ENCODE peak calls at places on chromosome 9, in six cellular contexts. A is stimulated activated CD4-positive, alpha-beta T cell treated with anti-CD3 and anti-CD28 coated beads, Interleukin-4, amount 100 ng/mL, for 1 hour; X is amygdala; H is KBM-7; D is H54; P is activated T-cell treated with anti-CD3 and anti-CD28 coated beads for 1 hour. K is an unnamed sample.

GRCh38 chr9:21836437-21837161 is 34.2 kb downstream of the MTAP start:
- DNase-seq in P (no peak), D (no peak), X (no peak), H (no peak), A (no peak), K (peak)

GRCh38 chr9:129412814-129413536 is 207.9 kb downstream of the C9orf50 start:
- DNase-seq in P (peak), X (no peak), H (peak), A (peak), D (peak), K (no peak)

GRCh38 chr9:111533099-111533785 is 8.3 kb downstream of the ZNF483 start:
- DNase-seq in H (no peak), A (no peak), D (no peak), P (no peak), X (no peak), K (no peak)

GRCh38 chr9:8627944-8628679 is 828.5 kb upstream of the DMAC1 start:
- DNase-seq in P (no peak), X (no peak), D (no peak), A (no peak), H (no peak), K (no peak)

GRCh38 chr9:33921967-33922895 is 105.3 kb downstream of the UBE2R2 start:
- DNase-seq in H (peak), D (peak), A (peak), P (peak), X (no peak), K (no peak)

GRCh38 chr9:2824564-2824963 is 19.3 kb downstream of the PUM3 start:
- DNase-seq in A (no peak), D (no peak), H (no peak), P (no peak), X (no peak), K (no peak)

GRCh38 chr9:112535811-112536210 is 49.2 kb downstream of the KIAA1958 start:
- DNase-seq in P (no peak), H (no peak), D (peak), A (no peak), X (no peak), K (no peak)

GRCh38 chr9:130942679-130943078 is 3.6 kb upstream of the FIBCD1 start:
- DNase-seq in P (no peak), H (no peak), D (no peak), A (no peak), X (no peak), K (no peak)

GRCh38 chr9:98101868-98102273 is 17.2 kb downstream of the TRIM14 start:
- DNase-seq in D (no peak), X (no peak), H (peak), A (peak), P (peak), K (no peak)

GRCh38 chr9:95181845-95182244 is 135.7 kb downstream of the FANCC start:
- DNase-seq in A (no peak), D (no peak), X (no peak), H (no peak), P (no peak), K (no peak)

GRCh38 chr9:137267933-137268355 is 9.6 kb upstream of the TOR4A start:
- DNase-seq in X (no peak), D (no peak), P (no peak), A (no peak), H (no peak), K (no peak)

GRCh38 chr9:131423171-131423581 is 29.3 kb downstream of the PRRC2B start:
- DNase-seq in A (no peak), P (no peak), X (peak), H (peak), D (peak), K (peak)

GRCh38 chr9:113842086-113842485 is 34.0 kb upstream of the ZNF618 start:
- DNase-seq in D (no peak), H (no peak), P (no peak), A (no peak), X (no peak), K (no peak)

GRCh38 chr9:126902160-126902559 is 12.4 kb upstream of the RALGPS1 start:
- DNase-seq in X (no peak), H (no peak), D (no peak), A (no peak), P (no peak), K (no peak)

GRCh38 chr9:137989156-137989555 is 111.6 kb downstream of the CACNA1B start:
- DNase-seq in A (no peak), H (no peak), X (no peak), D (no peak), P (no peak), K (no peak)